ENCODE peak calls at places on chromosomes 13 and 19, in six cellular contexts. One of them, this sample, is unnamed.

GRCh38 chr19:18109731-18110671 is 12.4 kb downstream of the MAST3 start:
- DNase-seq in NCI-H1930: no peak
- DNase-seq in stimulated activated CD4-positive, alpha-beta T cell treated with anti-CD3 and anti-CD28 coated beads, Interleukin-4, amount 100 ng/mL, for 4 hours: peak
- DNase-seq in stimulated activated CD8-positive, alpha-beta memory T cell treated with anti-CD3 and anti-CD28 coated beads, Interleukin-7, amount 100 ng/mL, for 1 hour: no peak
- DNase-seq in effector memory CD4-positive, alpha-beta T cell: no peak
- DNase-seq in cardiac fibroblast: no peak
- DNase-seq in this sample: no peak

GRCh38 chr13:99577934-99578917 is 77.0 kb downstream of the TM9SF2 start:
- DNase-seq in NCI-H1930: no peak
- DNase-seq in stimulated activated CD8-positive, alpha-beta memory T cell treated with anti-CD3 and anti-CD28 coated beads, Interleukin-7, amount 100 ng/mL, for 1 hour: no peak
- DNase-seq in effector memory CD4-positive, alpha-beta T cell: no peak
- DNase-seq in stimulated activated CD4-positive, alpha-beta T cell treated with anti-CD3 and anti-CD28 coated beads, Interleukin-4, amount 100 ng/mL, for 4 hours: no peak
- DNase-seq in cardiac fibroblast: peak
- DNase-seq in this sample: no peak

GRCh38 chr13:112077729-112078128 is 10.8 kb downstream of the SOX1 start:
- DNase-seq in NCI-H1930: no peak
- DNase-seq in effector memory CD4-positive, alpha-beta T cell: no peak
- DNase-seq in stimulated activated CD8-positive, alpha-beta memory T cell treated with anti-CD3 and anti-CD28 coated beads, Interleukin-7, amount 100 ng/mL, for 1 hour: no peak
- DNase-seq in cardiac fibroblast: no peak
- DNase-seq in stimulated activated CD4-positive, alpha-beta T cell treated with anti-CD3 and anti-CD28 coated beads, Interleukin-4, amount 100 ng/mL, for 4 hours: no peak
- DNase-seq in this sample: no peak

GRCh38 chr13:52356327-52356726 is 49.6 kb downstream of the THSD1 start:
- DNase-seq in stimulated activated CD8-positive, alpha-beta memory T cell treated with anti-CD3 and anti-CD28 coated beads, Interleukin-7, amount 100 ng/mL, for 1 hour: no peak
- DNase-seq in cardiac fibroblast: peak
- DNase-seq in stimulated activated CD4-positive, alpha-beta T cell treated with anti-CD3 and anti-CD28 coated beads, Interleukin-4, amount 100 ng/mL, for 4 hours: no peak
- DNase-seq in NCI-H1930: no peak
- DNase-seq in effector memory CD4-positive, alpha-beta T cell: no peak
- DNase-seq in this sample: peak

GRCh38 chr19:39768811-39769210 is 9.8 kb upstream of the LEUTX start:
- DNase-seq in stimulated activated CD8-positive, alpha-beta memory T cell treated with anti-CD3 and anti-CD28 coated beads, Interleukin-7, amount 100 ng/mL, for 1 hour: no peak
- DNase-seq in stimulated activated CD4-positive, alpha-beta T cell treated with anti-CD3 and anti-CD28 coated beads, Interleukin-4, amount 100 ng/mL, for 4 hours: no peak
- DNase-seq in effector memory CD4-positive, alpha-beta T cell: no peak
- DNase-seq in cardiac fibroblast: no peak
- DNase-seq in NCI-H1930: no peak
- DNase-seq in this sample: no peak

GRCh38 chr13:40179882-40180281 is 486.6 kb downstream of the FOXO1 start:
- DNase-seq in stimulated activated CD4-positive, alpha-beta T cell treated with anti-CD3 and anti-CD28 coated beads, Interleukin-4, amount 100 ng/mL, for 4 hours: no peak
- DNase-seq in effector memory CD4-positive, alpha-beta T cell: no peak
- DNase-seq in stimulated activated CD8-positive, alpha-beta memory T cell treated with anti-CD3 and anti-CD28 coated beads, Interleukin-7, amount 100 ng/mL, for 1 hour: no peak
- DNase-seq in cardiac fibroblast: no peak
- DNase-seq in NCI-H1930: peak
- DNase-seq in this sample: no peak

GRCh38 chr19:15432629-15433518 is 14.1 kb upstream of the AKAP8L start:
- DNase-seq in effector memory CD4-positive, alpha-beta T cell: peak
- DNase-seq in stimulated activated CD8-positive, alpha-beta memory T cell treated with anti-CD3 and anti-CD28 coated beads, Interleukin-7, amount 100 ng/mL, for 1 hour: peak
- DNase-seq in NCI-H1930: peak
- DNase-seq in stimulated activated CD4-positive, alpha-beta T cell treated with anti-CD3 and anti-CD28 coated beads, Interleukin-4, amount 100 ng/mL, for 4 hours: peak
- DNase-seq in cardiac fibroblast: peak
- DNase-seq in this sample: peak

GRCh38 chr13:62014299-62014698 is 598.6 kb upstream of the PCDH20 start:
- DNase-seq in NCI-H1930: peak
- DNase-seq in cardiac fibroblast: peak
- DNase-seq in stimulated activated CD4-positive, alpha-beta T cell treated with anti-CD3 and anti-CD28 coated beads, Interleukin-4, amount 100 ng/mL, for 4 hours: no peak
- DNase-seq in stimulated activated CD8-positive, alpha-beta memory T cell treated with anti-CD3 and anti-CD28 coated beads, Interleukin-7, amount 100 ng/mL, for 1 hour: no peak
- DNase-seq in effector memory CD4-positive, alpha-beta T cell: no peak
- DNase-seq in this sample: peak

GRCh38 chr13:71240906-71241305 is 626.1 kb downstream of the DACH1 start:
- DNase-seq in stimulated activated CD4-positive, alpha-beta T cell treated with anti-CD3 and anti-CD28 coated beads, Interleukin-4, amount 100 ng/mL, for 4 hours: no peak
- DNase-seq in stimulated activated CD8-positive, alpha-beta memory T cell treated with anti-CD3 and anti-CD28 coated beads, Interleukin-7, amount 100 ng/mL, for 1 hour: no peak
- DNase-seq in cardiac fibroblast: peak
- DNase-seq in NCI-H1930: no peak
- DNase-seq in effector memory CD4-positive, alpha-beta T cell: no peak
- DNase-seq in this sample: peak

GRCh38 chr13:27425918-27426630 is 1.7 kb downstream of the GTF3A start:
- DNase-seq in stimulated activated CD4-positive, alpha-beta T cell treated with anti-CD3 and anti-CD28 coated beads, Interleukin-4, amount 100 ng/mL, for 4 hours: peak
- DNase-seq in stimulated activated CD8-positive, alpha-beta memory T cell treated with anti-CD3 and anti-CD28 coated beads, Interleukin-7, amount 100 ng/mL, for 1 hour: no peak
- DNase-seq in cardiac fibroblast: peak
- DNase-seq in effector memory CD4-positive, alpha-beta T cell: peak
- DNase-seq in NCI-H1930: peak
- DNase-seq in this sample: peak

GRCh38 chr13:64579331-64579730 is 2650.8 kb downstream of the PCDH9 start:
- DNase-seq in stimulated activated CD8-positive, alpha-beta memory T cell treated with anti-CD3 and anti-CD28 coated beads, Interleukin-7, amount 100 ng/mL, for 1 hour: no peak
- DNase-seq in stimulated activated CD4-positive, alpha-beta T cell treated with anti-CD3 and anti-CD28 coated beads, Interleukin-4, amount 100 ng/mL, for 4 hours: no peak
- DNase-seq in effector memory CD4-positive, alpha-beta T cell: no peak
- DNase-seq in cardiac fibroblast: no peak
- DNase-seq in NCI-H1930: no peak
- DNase-seq in this sample: no peak

GRCh38 chr19:19256072-19256969 is 16.8 kb downstream of the TM6SF2 start:
- DNase-seq in stimulated activated CD8-positive, alpha-beta memory T cell treated with anti-CD3 and anti-CD28 coated beads, Interleukin-7, amount 100 ng/mL, for 1 hour: no peak
- DNase-seq in cardiac fibroblast: no peak
- DNase-seq in stimulated activated CD4-positive, alpha-beta T cell treated with anti-CD3 and anti-CD28 coated beads, Interleukin-4, amount 100 ng/mL, for 4 hours: no peak
- DNase-seq in effector memory CD4-positive, alpha-beta T cell: no peak
- DNase-seq in NCI-H1930: no peak
- DNase-seq in this sample: peak

GRCh38 chr13:45584816-45585215 is 30.7 kb downstream of the ERICH6B start:
- DNase-seq in stimulated activated CD8-positive, alpha-beta memory T cell treated with anti-CD3 and anti-CD28 coated beads, Interleukin-7, amount 100 ng/mL, for 1 hour: no peak
- DNase-seq in cardiac fibroblast: no peak
- DNase-seq in stimulated activated CD4-positive, alpha-beta T cell treated with anti-CD3 and anti-CD28 coated beads, Interleukin-4, amount 100 ng/mL, for 4 hours: no peak
- DNase-seq in NCI-H1930: no peak
- DNase-seq in effector memory CD4-positive, alpha-beta T cell: no peak
- DNase-seq in this sample: peak

GRCh38 chr13:40328091-40328490 is 338.4 kb downstream of the FOXO1 start:
- DNase-seq in stimulated activated CD8-positive, alpha-beta memory T cell treated with anti-CD3 and anti-CD28 coated beads, Interleukin-7, amount 100 ng/mL, for 1 hour: no peak
- DNase-seq in effector memory CD4-positive, alpha-beta T cell: no peak
- DNase-seq in cardiac fibroblast: no peak
- DNase-seq in stimulated activated CD4-positive, alpha-beta T cell treated with anti-CD3 and anti-CD28 coated beads, Interleukin-4, amount 100 ng/mL, for 4 hours: no peak
- DNase-seq in NCI-H1930: no peak
- DNase-seq in this sample: no peak